ENCODE peak calls at places on chromosomes 13 and 19, in ten cellular contexts. X, Y, Q, D, S, V, I, B, Z and G are unnamed samples.

GRCh38 chr13:90800082-90800746 is 547.3 kb upstream of the MIR17HG start:
- DNase-seq in V (no peak), D (no peak), B (no peak), X (peak), S (no peak), Z (no peak), Y (no peak), I (peak), Q (no peak), G (no peak)

GRCh38 chr19:16920816-16921529 is 32.2 kb downstream of the F2RL3 start:
- DNase-seq in V (no peak), Y (no peak), B (no peak), D (no peak), X (no peak), Z (no peak), Q (peak), S (no peak), I (peak), G (peak)

GRCh38 chr19:2507109-2507508 is 31.2 kb downstream of the GADD45B start:
- DNase-seq in D (no peak), Q (peak), I (no peak), Y (no peak), Z (no peak), V (no peak), X (peak), S (peak), B (peak), G (no peak)

GRCh38 chr13:93145199-93145598 is 81.4 kb upstream of the GPC6 start:
- DNase-seq in V (no peak), X (no peak), S (no peak), I (no peak), Y (no peak), D (no peak), B (no peak), Q (no peak), Z (no peak), G (no peak)

GRCh38 chr13:99436686-99437416 is 64.4 kb upstream of the TM9SF2 start:
- DNase-seq in Y (peak), Q (peak), S (peak), Z (peak), V (no peak), D (peak), I (peak), B (peak), X (peak), G (no peak)

GRCh38 chr13:105139048-105139379 is 1396.4 kb downstream of the EFNB2 start:
- DNase-seq in B (no peak), I (no peak), X (no peak), S (no peak), Y (no peak), Z (no peak), D (no peak), Q (no peak), V (peak), G (no peak)

GRCh38 chr19:33953592-33953991 is 156.9 kb downstream of the KCTD15 start:
- DNase-seq in D (no peak), I (no peak), Q (no peak), B (peak), V (no peak), Z (no peak), Y (no peak), S (no peak), X (no peak), G (no peak)

GRCh38 chr13:48976677-48977625 is 1.2 kb downstream of the FNDC3A start:
- DNase-seq in X (no peak), V (no peak), S (peak), B (peak), D (no peak), Y (no peak), Q (no peak), I (no peak), Z (peak), G (peak)

GRCh38 chr19:33194527-33194883 is 375 bp downstream of the LRP3 start:
- DNase-seq in Y (no peak), B (peak), D (no peak), Q (no peak), V (peak), S (no peak), I (no peak), X (no peak), Z (no peak), G (peak)

GRCh38 chr19:30640266-30640965 is 268.2 kb downstream of the ZNF536 start:
- DNase-seq in D (no peak), Y (no peak), I (no peak), Q (no peak), B (no peak), X (no peak), V (no peak), S (no peak), Z (no peak), G (no peak)